ENCODE peak calls at places on chromosome 18, in six cellular contexts. M is sciatic nerve; O is adipocyte; E is NCI-H1417; N is breast epithelium; V is stimulated activated CD4-positive, alpha-beta T cell treated with anti-CD3 and anti-CD28 coated beads, Interleukin-15, amount 100 ng/mL, for 1 hour. T is an unnamed sample.
A peak's percentile ranks its signal among the peaks of the same experiment; 100 is the strongest.

GRCh38 chr18:3451989-3452749 is 2.2 kb downstream of the TGIF1 start:
- DNase-seq in O (peak; percentile 71), N (peak; percentile 77), M (peak; percentile 81), V (no peak), E (no peak), T (no peak)

GRCh38 chr18:33440011-33440383 is 524 bp downstream of the CCDC178 start:
- DNase-seq in O (peak; percentile 80), V (no peak), M (peak; percentile 78), E (peak; percentile 53), N (no peak), T (peak; percentile 47)

GRCh38 chr18:11908182-11909080 is at the start of gene MPPE1:
- DNase-seq in M (peak; percentile 92), N (peak; percentile 81), V (peak; percentile 69), O (peak; percentile 96), E (peak; percentile 92), T (peak; percentile 67)

GRCh38 chr18:74190086-74190485 is 41.8 kb downstream of the TIMM21 start:
- DNase-seq in N (no peak), O (peak; percentile 56), E (peak; percentile 39), V (no peak), M (no peak), T (no peak)

GRCh38 chr18:25043104-25043503 is 308.9 kb downstream of the ZNF521 start:
- DNase-seq in N (no peak), O (no peak), E (no peak), M (no peak), V (no peak), T (no peak)

GRCh38 chr18:21369146-21369545 is 127.1 kb downstream of the GREB1L start:
- DNase-seq in E (no peak), O (no peak), N (no peak), V (no peak), M (no peak), T (no peak)

GRCh38 chr18:80068571-80069272 is 34.5 kb downstream of the RBFA start:
- DNase-seq in O (no peak), M (no peak), V (no peak), N (no peak), E (no peak), T (no peak)

GRCh38 chr18:37430346-37431076 is 135.1 kb downstream of the CELF4 start:
- DNase-seq in N (no peak), M (no peak), V (no peak), E (no peak), O (no peak), T (no peak)

GRCh38 chr18:12307871-12308385 is at the start of gene TUBB6:
- DNase-seq in M (peak; percentile 85), V (no peak), E (no peak), N (peak; percentile 61), O (peak; percentile 91), T (peak; percentile 54)

GRCh38 chr18:57624988-57625387 is 3.4 kb upstream of the NARS1 start:
- DNase-seq in V (no peak), E (no peak), M (no peak), N (no peak), O (no peak), T (peak; percentile 0)

GRCh38 chr18:62721837-62722795 is 6.8 kb downstream of the PHLPP1 start:
- DNase-seq in O (no peak), E (no peak), V (no peak), N (no peak), M (no peak), T (no peak)

GRCh38 chr18:9870431-9871023 is 15.2 kb upstream of the TXNDC2 start:
- DNase-seq in O (no peak), M (no peak), V (no peak), N (no peak), E (no peak), T (no peak)

GRCh38 chr18:40046596-40046995 is 1908.4 kb upstream of the PIK3C3 start:
- DNase-seq in N (no peak), V (no peak), M (no peak), O (no peak), E (no peak), T (no peak)

GRCh38 chr18:77073336-77074093 is 59.1 kb downstream of the MBP start:
- DNase-seq in M (no peak), E (no peak), N (no peak), O (no peak), V (no peak), T (no peak)